ENCODE peak calls at places on chromosome 1, in ten cellular contexts. N, Z, E, J, H, C, F, P, D and O are unnamed samples.

GRCh38 chr1:29984107-29984506 is 739.3 kb downstream of the MATN1 start:
- DNase-seq in E (no peak), C (no peak), D (no peak), P (no peak), J (no peak), F (no peak), H (no peak), N (no peak), Z (no peak), O (no peak)

GRCh38 chr1:14735861-14736260 is 137.4 kb downstream of the KAZN start:
- DNase-seq in P (no peak), C (no peak), J (no peak), D (no peak), E (no peak), Z (no peak), N (peak), H (no peak), F (no peak), O (no peak)

GRCh38 chr1:147167361-147167760 is 4.9 kb downstream of the PRKAB2 start:
- DNase-seq in Z (no peak), J (peak), N (no peak), H (no peak), C (peak), P (peak), F (no peak), E (no peak), D (peak), O (no peak)

GRCh38 chr1:226943156-226943555 is 3.1 kb downstream of the COQ8A start:
- DNase-seq in H (no peak), P (no peak), E (no peak), F (no peak), C (no peak), J (peak), Z (no peak), N (no peak), D (no peak), O (no peak)

GRCh38 chr1:240611619-240612490 is at the start of gene GREM2:
- DNase-seq in Z (peak), D (peak), C (peak), J (peak), F (no peak), E (peak), P (peak), H (peak), N (peak), O (peak)

GRCh38 chr1:227321035-227321434 is 2.7 kb upstream of the CDC42BPA start:
- DNase-seq in Z (no peak), D (no peak), E (no peak), J (no peak), P (no peak), H (no peak), F (no peak), N (no peak), C (no peak), O (no peak)

GRCh38 chr1:163758977-163759670 is 437.4 kb downstream of the NUF2 start:
- DNase-seq in C (no peak), Z (no peak), N (no peak), P (no peak), E (no peak), J (peak), H (no peak), F (no peak), D (no peak), O (no peak)

GRCh38 chr1:229148041-229148671 is 122.8 kb upstream of the RAB4A start:
- DNase-seq in P (no peak), H (no peak), D (no peak), Z (peak), C (no peak), N (peak), F (no peak), E (no peak), J (no peak), O (peak)

GRCh38 chr1:46183119-46183842 is 7.0 kb upstream of the P3R3URF start:
- DNase-seq in Z (no peak), N (peak), J (peak), C (peak), P (peak), D (peak), E (no peak), H (no peak), F (no peak), O (peak)